ENCODE peak calls at places on chromosomes 12 and 14, in four cellular contexts. V, G, T and K are unnamed samples.

GRCh38 chr12:93380480-93381121 is 2.9 kb downstream of the NUDT4 start:
- DNase-seq in T (peak), G (no peak), V (no peak), K (peak)

GRCh38 chr12:54662028-54662427 is 13.9 kb upstream of the DCD start:
- DNase-seq in T (no peak), G (no peak), V (no peak), K (no peak)

GRCh38 chr14:90443161-90444076 is 46.6 kb downstream of the CALM1 start:
- DNase-seq in T (no peak), G (no peak), V (no peak), K (no peak)

GRCh38 chr14:101183376-101184103 is 280.0 kb upstream of the RTL1 start:
- DNase-seq in V (peak), T (peak), G (no peak), K (peak)

GRCh38 chr14:77638738-77639137 is 22.3 kb upstream of the SPTLC2 start:
- DNase-seq in T (no peak), G (no peak), V (no peak), K (no peak)

GRCh38 chr14:55115861-55116245 is 13.2 kb upstream of the LGALS3 start:
- DNase-seq in V (no peak), T (peak), G (no peak), K (no peak)

GRCh38 chr12:95265765-95266164 is 48.2 kb downstream of the VEZT start:
- DNase-seq in G (no peak), V (no peak), T (no peak), K (no peak)

GRCh38 chr14:91367173-91368171 is 50.1 kb downstream of the CCDC88C start:
- DNase-seq in T (no peak), V (no peak), G (peak), K (no peak)

GRCh38 chr14:99519347-99519881 is 38.2 kb downstream of the CCNK start:
- DNase-seq in V (no peak), G (no peak), T (no peak), K (no peak)

GRCh38 chr14:31360919-31361662 is 59.3 kb downstream of the HEATR5A start:
- DNase-seq in T (no peak), V (no peak), G (no peak), K (no peak)

DNA sequence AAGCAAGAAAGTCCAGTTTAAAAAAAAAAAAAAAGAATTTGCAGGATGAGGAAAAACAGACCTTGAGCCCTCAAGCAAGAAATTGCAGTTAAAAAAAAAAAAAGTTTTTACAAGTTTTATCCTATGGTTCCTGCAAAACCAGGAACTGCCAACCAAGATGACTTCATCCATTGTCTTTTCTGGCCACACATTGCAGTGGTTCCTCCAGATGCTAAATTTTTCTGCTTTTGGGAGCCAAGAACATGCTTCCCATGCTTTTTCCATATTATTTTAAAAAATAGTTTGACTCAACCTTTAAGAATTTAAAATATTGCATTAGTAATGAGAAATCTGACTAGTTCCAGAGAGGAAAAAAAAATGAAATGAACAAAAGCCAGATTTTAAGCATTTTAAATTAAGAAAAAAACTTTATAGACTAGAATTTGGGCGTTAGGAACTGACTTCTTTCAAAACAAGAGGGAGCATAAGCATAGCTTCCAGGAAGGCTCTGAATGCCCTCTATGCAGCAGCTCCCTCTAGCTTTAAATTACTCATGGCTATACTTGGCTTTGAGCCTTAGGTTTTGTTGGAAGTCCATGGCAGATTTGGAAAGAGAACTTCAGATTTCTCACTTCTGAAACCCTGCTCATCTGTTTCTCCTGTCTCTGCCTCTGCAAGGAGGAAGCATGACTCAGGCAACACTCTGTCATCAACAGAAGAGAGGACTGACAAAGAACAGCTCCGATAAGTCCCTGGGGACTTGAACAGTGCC is 124.5 kb downstream of the GPR65 start:
- DNase-seq in T (no peak), G (no peak), V (no peak), K (no peak)
- TF ChIP-seq CTCF in T (peak), G (no peak), V (no peak), K (no peak)

GRCh38 chr12:120965534-120966091 is 12.7 kb upstream of the HNF1A start:
- DNase-seq in G (no peak), T (no peak), V (no peak), K (no peak)

GRCh38 chr12:120970310-120970709 is 8.0 kb upstream of the HNF1A start:
- DNase-seq in T (no peak), G (no peak), V (no peak), K (no peak)

GRCh38 chr12:120972870-120973543 is 5.3 kb upstream of the HNF1A start:
- DNase-seq in V (no peak), T (no peak), G (no peak), K (peak)

DNA sequence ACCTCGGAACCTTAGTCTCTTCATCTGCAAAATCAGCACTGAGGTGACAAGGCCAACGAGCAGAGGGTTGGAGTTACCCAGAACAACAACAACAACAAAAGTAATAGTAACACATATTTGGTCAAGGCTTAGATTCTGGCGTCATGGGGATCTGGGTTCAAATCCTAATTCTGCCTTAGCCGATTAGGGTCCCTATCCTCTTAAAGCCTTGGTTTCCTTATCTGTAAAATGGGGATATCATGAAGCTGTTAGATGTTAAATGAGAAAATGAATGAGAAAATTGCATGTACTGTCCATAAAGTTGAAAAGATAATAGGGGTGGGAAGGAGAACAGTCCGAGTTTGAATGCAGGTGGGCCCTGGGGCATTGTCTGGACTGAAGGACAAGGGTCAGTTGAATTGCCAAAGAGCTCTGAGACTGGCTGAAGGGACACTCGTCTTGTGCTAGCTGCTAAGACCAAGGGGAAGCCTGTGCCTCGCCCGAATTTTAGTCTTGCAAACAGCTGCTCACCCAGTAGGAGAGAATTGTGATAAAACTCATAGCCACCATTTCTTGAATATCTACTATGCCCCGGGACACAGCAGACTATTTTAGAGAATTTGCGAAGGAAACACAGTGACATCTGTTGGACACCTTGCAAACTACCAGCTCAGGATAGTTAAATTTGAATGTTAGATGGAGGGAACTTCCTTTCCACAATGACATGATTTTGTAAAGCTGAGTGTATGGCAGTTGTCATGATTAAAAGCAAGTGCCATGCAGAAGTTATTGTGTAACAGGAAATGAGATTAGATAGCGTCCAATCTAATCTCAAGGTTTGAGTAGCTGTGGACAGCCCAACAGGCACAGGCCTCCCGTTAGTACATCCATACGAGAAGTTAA is 6.8 kb upstream of the HNF1A start:
- DNase-seq in V (peak), T (peak), G (peak), K (peak)
- TF ChIP-seq SMC3 in V (peak), T (peak), G (peak), K (peak)

GRCh38 chr12:49465132-49465531 is 73.7 kb upstream of the KCNH3 start:
- DNase-seq in V (no peak), G (no peak), T (no peak), K (no peak)
- TF ChIP-seq CTCF in V (no peak), G (no peak), T (no peak), K (no peak)

GRCh38 chr14:105248368-105249174 is at the start of gene BTBD6:
- DNase-seq in G (peak), T (peak), V (no peak), K (no peak)
- TF ChIP-seq SMC3 in G (no peak), T (no peak), V (no peak), K (no peak)

GRCh38 chr12:31612819-31613218 is 21.9 kb upstream of the DENND5B start:
- DNase-seq in V (no peak), G (no peak), T (no peak), K (no peak)
- TF ChIP-seq CTCF in V (no peak), G (no peak), T (no peak), K (no peak)

DNA sequence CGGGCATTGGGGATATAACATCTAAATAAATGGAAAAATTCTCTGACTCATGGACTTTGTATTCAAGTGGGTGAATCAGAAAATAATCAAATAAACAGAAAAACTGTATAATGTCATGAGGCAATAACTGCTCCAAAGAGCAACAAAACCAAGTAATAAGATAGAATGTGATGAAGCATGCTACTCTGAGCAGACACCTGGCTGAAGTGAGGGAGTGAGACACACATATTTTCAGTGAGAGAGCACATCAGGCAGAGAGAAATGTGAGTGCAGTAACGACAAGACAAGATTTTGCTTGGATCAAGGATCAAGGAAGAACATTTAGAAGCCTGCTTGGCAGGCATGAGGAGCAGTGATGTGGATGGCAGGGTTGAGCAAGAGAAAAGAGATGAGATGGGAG is 75.8 kb upstream of the CCDC91 start:
- DNase-seq in V (no peak), T (no peak), G (no peak), K (no peak)
- TF ChIP-seq SMC3 in V (no peak), T (no peak), G (no peak), K (no peak)

GRCh38 chr12:14938301-14938700 is at the start of gene ERP27:
- DNase-seq in G (no peak), V (no peak), T (no peak), K (no peak)

GRCh38 chr12:14936224-14936861 is 2.0 kb downstream of the ERP27 start:
- DNase-seq in V (no peak), T (no peak), G (no peak), K (no peak)

GRCh38 chr12:14935031-14935430 is 3.3 kb downstream of the ERP27 start:
- DNase-seq in G (no peak), T (no peak), V (no peak), K (no peak)

GRCh38 chr12:14937014-14937413 is 1.3 kb downstream of the ERP27 start:
- DNase-seq in V (no peak), G (no peak), T (no peak), K (no peak)

DNA sequence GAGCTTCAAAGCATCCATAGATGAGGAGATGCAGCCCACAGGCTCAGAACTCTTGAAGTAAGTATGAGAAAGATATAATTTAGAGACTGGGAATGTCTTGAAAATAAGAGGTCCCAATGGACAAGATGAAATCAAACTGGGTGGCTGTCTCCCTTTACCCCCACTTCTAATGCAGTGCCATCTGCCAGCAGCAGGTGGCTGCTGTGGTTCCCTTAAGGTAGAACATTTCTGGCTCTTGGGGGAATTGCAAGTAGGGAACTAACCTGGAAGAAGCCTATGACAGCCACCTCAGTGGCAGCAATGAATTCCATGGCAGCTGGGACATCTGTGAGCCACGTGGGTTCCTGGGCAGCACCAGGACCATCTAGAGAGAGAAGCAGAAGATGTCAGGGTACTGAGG is 648 bp downstream of the ERP27 start:
- DNase-seq in T (no peak), V (no peak), G (no peak), K (no peak)
- TF ChIP-seq CTCF in T (no peak), V (peak), G (peak), K (no peak)

GRCh38 chr12:106429043-106429552 is 71.5 kb downstream of the POLR3B start:
- DNase-seq in T (no peak), V (no peak), G (no peak), K (no peak)

GRCh38 chr12:106427917-106428316 is 70.4 kb downstream of the POLR3B start:
- DNase-seq in V (no peak), T (no peak), G (no peak), K (no peak)

GRCh38 chr12:106425061-106425706 is 67.6 kb downstream of the POLR3B start:
- DNase-seq in T (no peak), V (no peak), G (no peak), K (no peak)

GRCh38 chr12:106429636-106430035 is 72.1 kb downstream of the POLR3B start:
- DNase-seq in G (no peak), V (no peak), T (no peak), K (no peak)

GRCh38 chr12:106428379-106428778 is 70.8 kb downstream of the POLR3B start:
- DNase-seq in T (no peak), G (no peak), V (no peak), K (no peak)
- TF ChIP-seq SMC3 in T (no peak), G (no peak), V (no peak), K (no peak)